ENCODE peak calls at places on chromosome 11, in seven cellular contexts. One of them, this sample, is unnamed.

GRCh38 chr11:132864811-132865576 is 667.3 kb downstream of the OPCML start:
- DNase-seq in gastrocnemius medialis: no peak
- DNase-seq in dorsolateral prefrontal cortex: no peak
- DNase-seq in OCI-LY7: no peak
- DNase-seq in breast epithelium: no peak
- DNase-seq in adrenal gland: no peak
- DNase-seq in upper lobe of right lung: no peak
- DNase-seq in this sample: no peak

GRCh38 chr11:118706546-118706825 is 27.0 kb upstream of the TREH start:
- DNase-seq in OCI-LY7: no peak
- DNase-seq in gastrocnemius medialis: no peak
- DNase-seq in dorsolateral prefrontal cortex: no peak
- DNase-seq in adrenal gland: no peak
- DNase-seq in breast epithelium: no peak
- DNase-seq in upper lobe of right lung: no peak
- DNase-seq in this sample: no peak

GRCh38 chr11:76588455-76589325 is 81.9 kb downstream of the LRRC32 start:
- DNase-seq in OCI-LY7: peak
- DNase-seq in adrenal gland: peak
- DNase-seq in breast epithelium: no peak
- DNase-seq in gastrocnemius medialis: peak
- DNase-seq in upper lobe of right lung: peak
- DNase-seq in dorsolateral prefrontal cortex: no peak
- DNase-seq in this sample: no peak

GRCh38 chr11:132257861-132258260 is 887.4 kb downstream of the NTM start:
- DNase-seq in upper lobe of right lung: no peak
- DNase-seq in gastrocnemius medialis: no peak
- DNase-seq in OCI-LY7: no peak
- DNase-seq in dorsolateral prefrontal cortex: peak
- DNase-seq in adrenal gland: no peak
- DNase-seq in breast epithelium: no peak
- DNase-seq in this sample: no peak

GRCh38 chr11:4194889-4195288 is 100.3 kb downstream of the RRM1 start:
- DNase-seq in adrenal gland: no peak
- DNase-seq in gastrocnemius medialis: no peak
- DNase-seq in upper lobe of right lung: no peak
- DNase-seq in OCI-LY7: no peak
- DNase-seq in dorsolateral prefrontal cortex: no peak
- DNase-seq in breast epithelium: no peak
- DNase-seq in this sample: no peak

GRCh38 chr11:95035316-95035715 is 10.3 kb downstream of the KDM4E start:
- DNase-seq in adrenal gland: no peak
- DNase-seq in OCI-LY7: no peak
- DNase-seq in gastrocnemius medialis: no peak
- DNase-seq in breast epithelium: no peak
- DNase-seq in dorsolateral prefrontal cortex: no peak
- DNase-seq in upper lobe of right lung: no peak
- DNase-seq in this sample: no peak

GRCh38 chr11:58494096-58494495 is 13.8 kb downstream of the OR5B21 start:
- DNase-seq in adrenal gland: no peak
- DNase-seq in OCI-LY7: no peak
- DNase-seq in gastrocnemius medialis: no peak
- DNase-seq in dorsolateral prefrontal cortex: no peak
- DNase-seq in upper lobe of right lung: no peak
- DNase-seq in breast epithelium: no peak
- DNase-seq in this sample: no peak

GRCh38 chr11:10139656-10140055 is 154.4 kb downstream of the SBF2 start:
- DNase-seq in adrenal gland: no peak
- DNase-seq in dorsolateral prefrontal cortex: no peak
- DNase-seq in OCI-LY7: no peak
- DNase-seq in gastrocnemius medialis: no peak
- DNase-seq in breast epithelium: no peak
- DNase-seq in upper lobe of right lung: no peak
- DNase-seq in this sample: no peak

GRCh38 chr11:120245434-120245833 is 5.5 kb downstream of the POU2F3 start:
- DNase-seq in gastrocnemius medialis: no peak
- DNase-seq in upper lobe of right lung: no peak
- DNase-seq in adrenal gland: no peak
- DNase-seq in OCI-LY7: no peak
- DNase-seq in breast epithelium: no peak
- DNase-seq in dorsolateral prefrontal cortex: no peak
- DNase-seq in this sample: no peak

GRCh38 chr11:67276821-67277230 is 10.6 kb downstream of the GRK2 start:
- DNase-seq in adrenal gland: peak
- DNase-seq in OCI-LY7: peak
- DNase-seq in breast epithelium: no peak
- DNase-seq in gastrocnemius medialis: no peak
- DNase-seq in upper lobe of right lung: peak
- DNase-seq in dorsolateral prefrontal cortex: no peak
- DNase-seq in this sample: peak

GRCh38 chr11:77199346-77199745 is 71.3 kb downstream of the MYO7A start:
- DNase-seq in dorsolateral prefrontal cortex: no peak
- DNase-seq in adrenal gland: peak
- DNase-seq in upper lobe of right lung: peak
- DNase-seq in breast epithelium: peak
- DNase-seq in gastrocnemius medialis: peak
- DNase-seq in OCI-LY7: no peak
- DNase-seq in this sample: no peak

GRCh38 chr11:114440971-114441810 is 1.9 kb downstream of the REXO2 start:
- DNase-seq in OCI-LY7: peak
- DNase-seq in gastrocnemius medialis: no peak
- DNase-seq in dorsolateral prefrontal cortex: no peak
- DNase-seq in upper lobe of right lung: no peak
- DNase-seq in adrenal gland: no peak
- DNase-seq in breast epithelium: no peak
- DNase-seq in this sample: no peak

GRCh38 chr11:66957971-66958231 is 282 bp downstream of the PC start:
- DNase-seq in upper lobe of right lung: no peak
- DNase-seq in OCI-LY7: no peak
- DNase-seq in dorsolateral prefrontal cortex: no peak
- DNase-seq in gastrocnemius medialis: no peak
- DNase-seq in adrenal gland: no peak
- DNase-seq in breast epithelium: no peak
- DNase-seq in this sample: no peak

GRCh38 chr11:118133816-118134215 is 18.8 kb downstream of the SCN4B start:
- DNase-seq in gastrocnemius medialis: no peak
- DNase-seq in breast epithelium: no peak
- DNase-seq in OCI-LY7: no peak
- DNase-seq in upper lobe of right lung: peak
- DNase-seq in adrenal gland: no peak
- DNase-seq in dorsolateral prefrontal cortex: no peak
- DNase-seq in this sample: no peak

GRCh38 chr11:19952101-19952605 is 208.1 kb downstream of the DBX1 start:
- DNase-seq in dorsolateral prefrontal cortex: no peak
- DNase-seq in upper lobe of right lung: no peak
- DNase-seq in breast epithelium: no peak
- DNase-seq in OCI-LY7: no peak
- DNase-seq in adrenal gland: no peak
- DNase-seq in gastrocnemius medialis: no peak
- DNase-seq in this sample: no peak

GRCh38 chr11:12815931-12816494 is 141.8 kb downstream of the TEAD1 start:
- DNase-seq in upper lobe of right lung: no peak
- DNase-seq in adrenal gland: no peak
- DNase-seq in breast epithelium: no peak
- DNase-seq in OCI-LY7: peak
- DNase-seq in dorsolateral prefrontal cortex: no peak
- DNase-seq in gastrocnemius medialis: peak
- DNase-seq in this sample: peak

GRCh38 chr11:2566223-2567025 is 121.6 kb downstream of the KCNQ1 start:
- DNase-seq in adrenal gland: peak
- DNase-seq in upper lobe of right lung: peak
- DNase-seq in breast epithelium: no peak
- DNase-seq in gastrocnemius medialis: no peak
- DNase-seq in dorsolateral prefrontal cortex: no peak
- DNase-seq in OCI-LY7: no peak
- DNase-seq in this sample: no peak

GRCh38 chr11:48001438-48002021 is 21.2 kb downstream of the PTPRJ start:
- DNase-seq in gastrocnemius medialis: no peak
- DNase-seq in dorsolateral prefrontal cortex: no peak
- DNase-seq in adrenal gland: no peak
- DNase-seq in OCI-LY7: peak
- DNase-seq in upper lobe of right lung: no peak
- DNase-seq in breast epithelium: no peak
- DNase-seq in this sample: peak

GRCh38 chr11:48041877-48042698 is 61.7 kb downstream of the PTPRJ start:
- DNase-seq in dorsolateral prefrontal cortex: peak
- DNase-seq in OCI-LY7: no peak
- DNase-seq in breast epithelium: no peak
- DNase-seq in adrenal gland: no peak
- DNase-seq in gastrocnemius medialis: no peak
- DNase-seq in upper lobe of right lung: no peak
- DNase-seq in this sample: no peak

GRCh38 chr11:69873166-69874077 is 54.2 kb upstream of the FGF3 start:
- DNase-seq in gastrocnemius medialis: no peak
- DNase-seq in upper lobe of right lung: peak
- DNase-seq in adrenal gland: no peak
- DNase-seq in dorsolateral prefrontal cortex: no peak
- DNase-seq in breast epithelium: peak
- DNase-seq in OCI-LY7: no peak
- DNase-seq in this sample: no peak
- H3K4me3 ChIP-seq in gastrocnemius medialis: no peak
- H3K4me3 ChIP-seq in upper lobe of right lung: no peak
- H3K4me3 ChIP-seq in adrenal gland: no peak
- H3K4me3 ChIP-seq in dorsolateral prefrontal cortex: no peak
- H3K4me3 ChIP-seq in breast epithelium: no peak
- H3K4me3 ChIP-seq in OCI-LY7: no peak
- H3K4me3 ChIP-seq in this sample: no peak

GRCh38 chr11:43577566-43578264 is 102.8 kb upstream of the HSD17B12 start:
- DNase-seq in upper lobe of right lung: no peak
- DNase-seq in OCI-LY7: no peak
- DNase-seq in adrenal gland: no peak
- DNase-seq in gastrocnemius medialis: no peak
- DNase-seq in breast epithelium: no peak
- DNase-seq in dorsolateral prefrontal cortex: no peak
- DNase-seq in this sample: no peak

GRCh38 chr11:43576834-43577521 is 103.6 kb upstream of the HSD17B12 start:
- DNase-seq in gastrocnemius medialis: no peak
- DNase-seq in dorsolateral prefrontal cortex: peak
- DNase-seq in OCI-LY7: no peak
- DNase-seq in upper lobe of right lung: no peak
- DNase-seq in breast epithelium: no peak
- DNase-seq in adrenal gland: peak
- DNase-seq in this sample: peak

GRCh38 chr11:43574949-43575915 is 105.3 kb upstream of the HSD17B12 start:
- DNase-seq in dorsolateral prefrontal cortex: peak
- DNase-seq in upper lobe of right lung: no peak
- DNase-seq in breast epithelium: no peak
- DNase-seq in adrenal gland: peak
- DNase-seq in OCI-LY7: no peak
- DNase-seq in gastrocnemius medialis: no peak
- DNase-seq in this sample: no peak

GRCh38 chr11:43573873-43574272 is 106.7 kb upstream of the HSD17B12 start:
- DNase-seq in gastrocnemius medialis: peak
- DNase-seq in adrenal gland: no peak
- DNase-seq in breast epithelium: no peak
- DNase-seq in upper lobe of right lung: no peak
- DNase-seq in dorsolateral prefrontal cortex: no peak
- DNase-seq in OCI-LY7: no peak
- DNase-seq in this sample: no peak

DNA sequence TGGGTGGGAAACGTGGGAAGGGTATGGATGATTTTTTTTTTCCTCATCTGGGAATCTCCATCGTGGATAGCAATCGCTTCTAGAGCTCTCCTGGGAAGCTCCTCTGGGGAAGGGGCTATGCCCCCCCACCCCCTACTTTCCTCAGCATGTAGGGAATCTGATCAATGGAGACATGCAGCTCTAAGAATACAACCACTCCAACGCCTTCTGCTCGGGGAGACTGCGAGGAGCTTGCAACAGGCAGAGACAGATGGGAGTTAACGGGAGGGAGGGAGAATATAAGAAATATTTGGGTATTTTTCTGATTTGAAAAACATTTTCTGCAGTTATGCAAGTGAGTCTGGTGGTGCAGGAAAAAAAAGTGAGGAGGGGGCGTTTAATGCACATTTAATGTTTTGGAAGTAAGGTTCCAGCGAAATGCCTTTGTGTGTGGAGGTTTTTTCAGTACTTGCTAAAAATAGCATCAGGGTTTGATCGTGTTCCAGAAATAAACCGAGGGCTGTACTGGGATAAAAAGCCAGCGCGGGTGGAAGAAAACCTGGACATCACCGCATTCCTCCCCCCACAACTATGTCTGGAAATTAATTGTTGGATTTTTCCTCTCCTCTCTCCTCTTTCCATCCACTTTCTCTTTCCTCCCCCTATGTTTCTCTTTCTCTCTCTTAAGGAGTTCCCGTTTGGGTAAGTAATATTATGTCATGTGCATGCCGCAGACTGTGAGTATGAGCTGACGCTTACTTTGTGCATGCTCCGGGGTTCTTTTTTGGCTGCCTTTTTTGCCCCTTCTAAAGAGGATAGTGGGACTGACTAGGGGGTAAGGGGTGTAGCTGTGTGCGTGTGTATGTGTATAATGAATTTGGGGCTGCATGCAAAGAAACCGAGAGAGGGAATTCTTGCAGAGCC is 104.4 kb upstream of the HSD17B12 start:
- DNase-seq in dorsolateral prefrontal cortex: no peak
- DNase-seq in adrenal gland: no peak
- DNase-seq in gastrocnemius medialis: no peak
- DNase-seq in OCI-LY7: no peak
- DNase-seq in breast epithelium: no peak
- DNase-seq in upper lobe of right lung: no peak
- DNase-seq in this sample: no peak
- H3K4me3 ChIP-seq in dorsolateral prefrontal cortex: peak
- H3K4me3 ChIP-seq in adrenal gland: no peak
- H3K4me3 ChIP-seq in gastrocnemius medialis: peak
- H3K4me3 ChIP-seq in OCI-LY7: no peak
- H3K4me3 ChIP-seq in breast epithelium: no peak
- H3K4me3 ChIP-seq in upper lobe of right lung: peak
- H3K4me3 ChIP-seq in this sample: no peak

GRCh38 chr11:8263109-8263768 is 439 bp downstream of the LMO1 start:
- DNase-seq in OCI-LY7: no peak
- DNase-seq in gastrocnemius medialis: peak
- DNase-seq in dorsolateral prefrontal cortex: no peak
- DNase-seq in adrenal gland: no peak
- DNase-seq in upper lobe of right lung: peak
- DNase-seq in breast epithelium: peak
- DNase-seq in this sample: no peak
- H3K4me3 ChIP-seq in OCI-LY7: no peak
- H3K4me3 ChIP-seq in gastrocnemius medialis: peak
- H3K4me3 ChIP-seq in dorsolateral prefrontal cortex: peak
- H3K4me3 ChIP-seq in adrenal gland: peak
- H3K4me3 ChIP-seq in upper lobe of right lung: peak
- H3K4me3 ChIP-seq in breast epithelium: peak
- H3K4me3 ChIP-seq in this sample: peak

DNA sequence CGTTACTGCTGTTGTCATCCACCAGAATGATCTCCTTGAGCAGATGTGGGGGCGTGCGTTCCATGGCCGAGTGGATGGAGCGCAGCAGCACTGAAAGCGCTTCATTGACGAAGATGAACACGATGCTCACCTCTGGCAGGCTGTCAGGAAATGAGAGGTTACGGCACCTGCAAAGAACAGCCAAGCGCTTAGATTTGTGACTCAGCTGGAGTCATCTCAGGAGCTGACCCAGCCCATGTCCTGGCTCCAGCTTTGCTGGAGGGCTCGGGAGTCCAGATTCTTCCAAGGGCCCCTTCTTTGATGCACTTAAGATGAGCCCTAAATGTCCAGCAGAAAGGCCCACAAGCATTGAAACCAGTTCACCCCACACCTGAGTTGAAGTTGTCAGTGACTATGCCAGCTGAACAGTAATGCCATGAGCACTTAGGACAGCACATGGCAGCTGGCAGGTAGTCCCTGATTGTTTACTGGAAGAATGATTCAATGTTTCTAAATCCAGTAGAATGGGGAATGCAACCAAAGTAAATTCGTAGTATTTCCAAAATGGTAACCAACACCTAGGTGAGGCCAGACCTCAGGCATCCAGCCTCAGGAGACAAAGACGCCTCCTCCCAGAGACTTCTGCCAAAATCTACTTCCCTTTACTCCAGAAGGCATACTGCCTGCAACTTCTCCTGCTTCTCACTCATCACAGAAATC is 79.7 kb upstream of the CSNK2A3 start:
- DNase-seq in dorsolateral prefrontal cortex: no peak
- DNase-seq in gastrocnemius medialis: no peak
- DNase-seq in breast epithelium: no peak
- DNase-seq in adrenal gland: no peak
- DNase-seq in upper lobe of right lung: no peak
- DNase-seq in OCI-LY7: no peak
- DNase-seq in this sample: no peak
- H3K4me3 ChIP-seq in dorsolateral prefrontal cortex: no peak
- H3K4me3 ChIP-seq in gastrocnemius medialis: no peak
- H3K4me3 ChIP-seq in breast epithelium: no peak
- H3K4me3 ChIP-seq in adrenal gland: no peak
- H3K4me3 ChIP-seq in upper lobe of right lung: no peak
- H3K4me3 ChIP-seq in OCI-LY7: no peak
- H3K4me3 ChIP-seq in this sample: no peak

This sample was measured in Jurkat, Clone E6-1.